ENCODE peak calls at places on chromosomes 5 and 9, in six cellular contexts. M is HepG2, H is GM12891, W is K562, G is GM12878, L is SK-N-SH. N is an unnamed sample.

GRCh38 chr9:100368672-100369071 is 15.9 kb upstream of the TEX10 start:
- DNase-seq in W (no peak), H (no peak), G (no peak), L (no peak), M (peak; percentile 36), N (no peak)

GRCh38 chr5:124748687-124749594 is 2.5 kb upstream of the ZNF608 start:
- DNase-seq in L (peak; percentile 80), H (peak; percentile 36), G (peak; percentile 86), W (peak; percentile 68), M (peak; percentile 81), N (peak; percentile 48)

GRCh38 chr9:116088396-116088795 is 65.2 kb upstream of the PAPPA start:
- DNase-seq in M (no peak), H (no peak), G (no peak), W (no peak), L (no peak), N (no peak)

GRCh38 chr9:32427111-32427873 is 42.8 kb downstream of the ACO1 start:
- DNase-seq in G (no peak), H (no peak), L (no peak), W (no peak), M (peak; percentile 48), N (no peak)

GRCh38 chr9:1057910-1058309 is 7.8 kb downstream of the DMRT2 start:
- DNase-seq in L (no peak), W (no peak), H (no peak), M (no peak), G (no peak), N (no peak)

GRCh38 chr9:116589392-116590354 is 97.4 kb upstream of the TRIM32 start:
- DNase-seq in G (no peak), M (peak; percentile 79), L (peak; percentile 36), H (peak; percentile 22), W (peak; percentile 76), N (no peak)

GRCh38 chr5:91956738-91957137 is 573.6 kb upstream of the ARRDC3 start:
- DNase-seq in M (no peak), W (no peak), L (no peak), G (no peak), H (no peak), N (no peak)

GRCh38 chr5:122313001-122313402 is 965 bp downstream of the SNCAIP start:
- DNase-seq in G (no peak), W (no peak), L (peak; percentile 9), M (no peak), H (no peak), N (no peak)

GRCh38 chr9:131971482-131972074 is 108.1 kb downstream of the MED27 start:
- DNase-seq in W (no peak), M (no peak), L (peak; percentile 53), H (no peak), G (no peak), N (no peak)

GRCh38 chr9:93177676-93178075 is 6.3 kb upstream of the WNK2 start:
- DNase-seq in L (peak; percentile 89), M (no peak), W (no peak), G (no peak), H (no peak), N (no peak)

GRCh38 chr9:112169368-112169767 is 5.7 kb downstream of the SUSD1 start:
- DNase-seq in M (no peak), G (no peak), H (no peak), W (no peak), L (no peak), N (no peak)

GRCh38 chr5:180085837-180086236 is 14.3 kb upstream of the RNF130 start:
- DNase-seq in M (no peak), W (no peak), G (no peak), L (no peak), H (no peak), N (no peak)

GRCh38 chr9:35193762-35194161 is 32.0 kb downstream of the UNC13B start:
- DNase-seq in W (peak; percentile 7), L (no peak), H (no peak), M (peak; percentile 64), G (no peak), N (no peak)

GRCh38 chr5:136073714-136074113 is 44.9 kb downstream of the TGFBI start:
- DNase-seq in G (no peak), W (no peak), L (no peak), H (no peak), M (no peak), N (no peak)

GRCh38 chr9:3788211-3788610 is 262.4 kb upstream of the RFX3 start:
- DNase-seq in H (no peak), G (no peak), W (no peak), L (no peak), M (no peak), N (no peak)

GRCh38 chr5:77367733-77368132 is 124.4 kb downstream of the WDR41 start:
- DNase-seq in H (no peak), M (no peak), G (no peak), W (no peak), L (no peak), N (no peak)

GRCh38 chr5:60066502-60066901 is 173.0 kb upstream of the PDE4D start:
- DNase-seq in G (no peak), L (no peak), H (no peak), W (no peak), M (no peak), N (no peak)

GRCh38 chr5:42840279-42840678 is 28.6 kb upstream of the SELENOP start:
- DNase-seq in L (no peak), H (no peak), M (peak; percentile 38), G (no peak), W (no peak), N (no peak)

GRCh38 chr9:120965344-120966004 is 38.9 kb upstream of the TRAF1 start:
- DNase-seq in W (no peak), M (no peak), G (no peak), L (peak; percentile 25), H (no peak), N (no peak)

GRCh38 chr5:1110260-1110929 is 1.5 kb downstream of the SLC12A7 start:
- DNase-seq in W (no peak), H (no peak), L (no peak), G (no peak), M (no peak), N (no peak)

GRCh38 chr9:113345165-113345564 is 4.2 kb upstream of the BSPRY start:
- DNase-seq in H (no peak), G (no peak), M (peak; percentile 42), W (no peak), L (no peak), N (no peak)

GRCh38 chr9:115414561-115414960 is 296.6 kb upstream of the TNC start:
- DNase-seq in L (no peak), M (no peak), W (no peak), G (no peak), H (no peak), N (no peak)

GRCh38 chr5:30918171-30918570 is 275.3 kb upstream of the CDH6 start:
- DNase-seq in G (no peak), H (no peak), L (no peak), W (no peak), M (no peak), N (no peak)

GRCh38 chr5:154940375-154940771 is 500 bp upstream of the MRPL22 start:
- DNase-seq in W (no peak), L (no peak), H (no peak), M (no peak), G (no peak), N (no peak)

GRCh38 chr5:120655828-120656435 is 191.8 kb downstream of the PRR16 start:
- DNase-seq in M (peak; percentile 18), W (peak; percentile 15), G (no peak), H (no peak), L (no peak), N (no peak)

GRCh38 chr9:5364294-5364990 is 24.8 kb upstream of the RLN1 start:
- DNase-seq in H (no peak), W (no peak), L (no peak), G (peak; percentile 51), M (no peak), N (no peak)

GRCh38 chr5:122112733-122113558 is 16.4 kb upstream of the ZNF474 start:
- DNase-seq in G (no peak), H (no peak), L (no peak), W (peak; percentile 70), M (no peak), N (no peak)

DNA sequence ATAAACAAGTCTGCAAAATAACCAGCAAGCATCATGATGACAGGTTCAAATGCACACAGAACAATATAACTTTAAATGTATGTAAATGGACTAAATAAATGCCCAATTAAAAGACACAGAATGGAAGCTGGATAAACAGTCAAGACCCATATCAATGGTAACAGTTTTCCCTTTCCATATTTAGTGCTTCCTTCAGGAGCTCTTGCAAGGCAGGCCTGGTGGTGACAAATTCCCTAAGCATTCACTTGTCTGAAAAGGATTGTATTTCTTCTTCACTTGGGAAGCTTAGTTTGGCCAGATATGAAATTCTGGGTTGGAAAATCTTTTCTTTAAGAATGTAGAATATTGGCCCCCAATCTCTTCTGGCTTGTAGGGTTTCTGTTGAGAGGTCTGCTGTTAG is 120.2 kb upstream of the RASA1 start:
- DNase-seq in W (no peak), G (no peak), M (no peak), H (no peak), L (no peak), N (no peak)
- TF ChIP-seq POLR2AphosphoS5 in W (no peak), G (no peak), M (no peak), H (no peak), L (no peak), N (no peak)

GRCh38 chr5:10201223-10201868 is 48.3 kb downstream of the ATPSCKMT start:
- DNase-seq in G (no peak), W (peak; percentile 31), L (no peak), M (no peak), H (no peak), N (no peak)
- TF ChIP-seq TAF1 in G (no peak), W (no peak), L (no peak), M (no peak), H (no peak), N (no peak)

GRCh38 chr5:172983542-172984243 is at the start of gene ATP6V0E1:
- DNase-seq in L (peak; percentile 98), G (peak; percentile 66), W (peak; percentile 97), M (peak; percentile 87), H (peak; percentile 89), N (peak; percentile 88)

GRCh38 chr5:172985596-172985995 is 2.0 kb downstream of the ATP6V0E1 start:
- DNase-seq in M (no peak), G (no peak), L (no peak), H (no peak), W (no peak), N (no peak)

GRCh38 chr5:172984244-172984953 is 828 bp downstream of the ATP6V0E1 start:
- DNase-seq in W (peak; percentile 43), H (peak; percentile 58), M (peak; percentile 80), G (peak; percentile 56), L (peak; percentile 82), N (peak; percentile 55)

GRCh38 chr5:172979778-172980177 is 3.8 kb upstream of the ATP6V0E1 start:
- DNase-seq in G (no peak), W (no peak), L (no peak), M (no peak), H (no peak), N (no peak)

DNA sequence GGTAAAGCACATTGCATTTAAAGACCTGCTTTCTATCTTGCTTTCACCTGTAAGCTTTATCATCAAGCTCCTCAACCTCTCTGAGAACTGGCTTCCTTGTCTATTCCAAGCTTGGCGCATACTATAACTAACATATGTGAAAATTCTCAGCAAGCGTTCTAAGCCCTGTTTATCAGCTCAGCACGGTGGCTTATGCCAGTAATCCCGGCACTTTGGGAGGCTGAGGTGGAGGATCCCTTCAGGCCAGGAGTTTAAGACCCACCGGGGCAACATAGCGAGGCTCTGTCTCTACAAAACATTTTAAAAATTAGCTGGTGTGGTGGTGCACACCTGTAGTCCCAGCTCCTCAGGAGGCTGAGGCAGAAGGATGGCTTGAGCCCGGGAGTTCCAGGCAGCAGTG is 1.6 kb upstream of the ATP6V0E1 start:
- DNase-seq in M (no peak), H (no peak), G (no peak), L (no peak), W (no peak), N (no peak)
- TF ChIP-seq POLR2AphosphoS5 in M (no peak), H (no peak), G (no peak), L (no peak), W (no peak), N (no peak)

GRCh38 chr5:40687316-40687715 is 7.6 kb downstream of the PTGER4 start:
- DNase-seq in W (no peak), G (no peak), L (no peak), M (no peak), H (no peak), N (no peak)
- TF ChIP-seq TAF1 in W (no peak), G (no peak), L (no peak), M (no peak), H (no peak), N (no peak)